ENCODE peak calls at places on chromosomes 2 and 18, in four cellular contexts. K, O, A and G are unnamed samples.

GRCh38 chr2:126831234-126832005 is 67.3 kb upstream of the TEX51 start:
- DNase-seq in K (no peak), O (no peak), A (no peak), G (no peak)

GRCh38 chr2:237045449-237045848 is 40.2 kb upstream of the COPS8 start:
- DNase-seq in K (peak; percentile 14), O (peak; percentile 29), A (no peak), G (no peak)

GRCh38 chr2:45634223-45634622 is 17.3 kb upstream of the PRKCE start:
- DNase-seq in K (no peak), O (no peak), A (no peak), G (no peak)

GRCh38 chr18:61929881-61930640 is 37.3 kb upstream of the RNF152 start:
- DNase-seq in K (no peak), O (no peak), A (no peak), G (no peak)

GRCh38 chr2:171924170-171924942 is 2.1 kb downstream of the HAT1 start:
- DNase-seq in K (no peak), O (no peak), A (no peak), G (no peak)

GRCh38 chr2:177332041-177332991 is 60.3 kb upstream of the AGPS start:
- DNase-seq in K (peak; percentile 81), O (peak; percentile 65), A (peak; percentile 70), G (peak; percentile 72)

GRCh38 chr2:23823863-23824262 is 103.1 kb downstream of the ATAD2B start:
- DNase-seq in K (no peak), O (no peak), A (no peak), G (no peak)

GRCh38 chr2:98829586-98830270 is 98.8 kb upstream of the MGAT4A start:
- DNase-seq in K (no peak), O (no peak), A (no peak), G (no peak)

GRCh38 chr2:48529189-48529588 is 765 bp upstream of the STON1 start:
- DNase-seq in K (no peak), O (no peak), A (no peak), G (no peak)

GRCh38 chr18:48826271-48826670 is 124.5 kb downstream of the SMAD7 start:
- DNase-seq in K (no peak), O (no peak), A (no peak), G (no peak)

GRCh38 chr2:128435576-128436497 is 117.2 kb upstream of the HS6ST1 start:
- DNase-seq in K (no peak), O (no peak), A (no peak), G (no peak)

GRCh38 chr2:7592618-7593140 is 675.5 kb downstream of the RNF144A start:
- DNase-seq in K (no peak), O (no peak), A (no peak), G (no peak)

GRCh38 chr2:45849491-45850283 is 198.2 kb downstream of the PRKCE start:
- DNase-seq in K (peak; percentile 92), O (peak; percentile 77), A (no peak), G (peak; percentile 46)

GRCh38 chr2:29490037-29490436 is 374.8 kb downstream of the CLIP4 start:
- DNase-seq in K (no peak), O (no peak), A (no peak), G (no peak)

GRCh38 chr2:109487237-109487869 is 126.4 kb downstream of the SEPTIN10 start:
- DNase-seq in K (peak; percentile 26), O (peak; percentile 97), A (no peak), G (peak; percentile 82)

GRCh38 chr2:110679337-110679707 is 1.5 kb upstream of the BUB1 start:
- DNase-seq in K (no peak), O (peak; percentile 44), A (no peak), G (no peak)

GRCh38 chr2:130336150-130336876 is 6.4 kb upstream of the IMP4 start:
- DNase-seq in K (no peak), O (no peak), A (no peak), G (no peak)

GRCh38 chr2:82811946-82812345 is 1647.1 kb downstream of the SUCLG1 start:
- DNase-seq in K (no peak), O (no peak), A (no peak), G (no peak)

GRCh38 chr2:19046986-19047780 is 311.2 kb downstream of the OSR1 start:
- DNase-seq in K (peak; percentile 58), O (peak; percentile 65), A (no peak), G (no peak)

GRCh38 chr18:9827211-9827855 is 58.4 kb upstream of the TXNDC2 start:
- DNase-seq in K (no peak), O (no peak), A (no peak), G (no peak)

GRCh38 chr2:220296174-220296573 is 668.7 kb downstream of the SLC4A3 start:
- DNase-seq in K (no peak), O (peak; percentile 22), A (no peak), G (no peak)

GRCh38 chr18:13217466-13217961 is 1.0 kb upstream of the LDLRAD4 start:
- DNase-seq in K (peak; percentile 7), O (peak; percentile 38), A (peak; percentile 78), G (no peak)

GRCh38 chr18:8241731-8242130 is 367.5 kb upstream of the RAB12 start:
- DNase-seq in K (no peak), O (no peak), A (no peak), G (no peak)

GRCh38 chr2:100207411-100207885 is 65.1 kb upstream of the AFF3 start:
- DNase-seq in K (no peak), O (no peak), A (no peak), G (no peak)

GRCh38 chr2:236646871-236647270 is 77.2 kb downstream of the ACKR3 start:
- DNase-seq in K (no peak), O (no peak), A (peak; percentile 43), G (no peak)

GRCh38 chr2:73175663-73176204 is 26.6 kb upstream of the NOTO start:
- DNase-seq in K (peak; percentile 45), O (peak; percentile 72), A (peak; percentile 82), G (no peak)

GRCh38 chr18:12408247-12408869 is 629 bp downstream of the PRELID3A start:
- DNase-seq in K (peak; percentile 25), O (peak; percentile 45), A (no peak), G (no peak)

GRCh38 chr2:153432381-153432780 is 46.2 kb downstream of the RPRM start:
- DNase-seq in K (no peak), O (no peak), A (no peak), G (no peak)

GRCh38 chr2:218985325-218986091 is 524 bp upstream of the FEV start:
- DNase-seq in K (no peak), O (no peak), A (no peak), G (no peak)
- TF ChIP-seq CTCF in K (no peak), O (no peak), A (no peak), G (no peak)

GRCh38 chr2:88545118-88545517 is 82.1 kb downstream of the EIF2AK3 start:
- DNase-seq in K (peak; percentile 48), O (peak; percentile 21), A (no peak), G (no peak)

GRCh38 chr2:88554189-88554588 is 73.1 kb downstream of the EIF2AK3 start:
- DNase-seq in K (no peak), O (no peak), A (no peak), G (no peak)

GRCh38 chr2:88549616-88550292 is 77.5 kb downstream of the EIF2AK3 start:
- DNase-seq in K (no peak), O (no peak), A (no peak), G (no peak)
- H3K4me3 ChIP-seq in K (no peak overlapping the region), O (no peak overlapping the region), A (no peak overlapping the region), G (peak overlapping the region; percentile 36)

GRCh38 chr18:34108206-34108605 is 116.5 kb downstream of the NOL4 start:
- DNase-seq in K (no peak), O (no peak), A (no peak), G (no peak)
- TF ChIP-seq CTCF in K (no peak), O (no peak), A (no peak), G (no peak)

GRCh38 chr2:200226652-200227426 is 79.7 kb upstream of the SPATS2L start:
- DNase-seq in K (no peak), O (no peak), A (no peak), G (no peak)
- H3K4me3 ChIP-seq in K (no peak overlapping the region), O (no peak overlapping the region), A (no peak overlapping the region), G (no peak overlapping the region)